ENCODE peak calls at places on chromosomes 12 and 14, in five cellular contexts. G is left colon; Y is activated naive CD4-positive, alpha-beta T cell treated with anti-CD3 and anti-CD28 coated beads for 36 hours; T is NT2/D1; E is T-cell. X is an unnamed sample.

GRCh38 chr14:92121207-92121669 is 268 bp downstream of the NDUFB1 start:
- DNase-seq in T (no peak), G (peak; percentile 60), Y (no peak), E (peak; percentile 20), X (peak; percentile 57)

GRCh38 chr12:122793685-122794106 is 19.3 kb downstream of the CCDC62 start:
- DNase-seq in Y (peak; percentile 11), G (no peak), E (no peak), T (no peak), X (peak; percentile 87)

GRCh38 chr12:50072198-50072907 is 12.8 kb upstream of the SMARCD1 start:
- DNase-seq in E (no peak), G (no peak), T (no peak), Y (no peak), X (peak; percentile 25)

GRCh38 chr14:32432813-32433538 is 103.9 kb downstream of the AKAP6 start:
- DNase-seq in T (no peak), Y (no peak), E (no peak), G (no peak), X (no peak)

GRCh38 chr12:57044856-57045255 is 5.1 kb downstream of the MYO1A start:
- DNase-seq in G (no peak), Y (no peak), T (no peak), E (no peak), X (no peak)

GRCh38 chr14:70515796-70516195 is 19.0 kb downstream of the ADAM20 start:
- DNase-seq in G (no peak), T (no peak), E (no peak), Y (no peak), X (no peak)

GRCh38 chr12:92224685-92225331 is 79.2 kb upstream of the BTG1 start:
- DNase-seq in Y (no peak), T (peak; percentile 9), E (no peak), G (no peak), X (no peak)

GRCh38 chr12:79444089-79444488 is 246.7 kb downstream of the PAWR start:
- DNase-seq in T (no peak), E (no peak), G (no peak), Y (no peak), X (no peak)

GRCh38 chr14:83994020-83994419 is 1535.9 kb upstream of the FLRT2 start:
- DNase-seq in T (no peak), Y (no peak), E (no peak), G (no peak), X (no peak)

GRCh38 chr12:67649165-67650126 is 901 bp downstream of the DYRK2 start:
- DNase-seq in Y (peak; percentile 53), E (peak; percentile 32), G (peak; percentile 66), T (no peak), X (peak; percentile 45)

GRCh38 chr12:15818418-15818817 is 29.2 kb upstream of the EPS8 start:
- DNase-seq in T (no peak), Y (no peak), G (no peak), E (no peak), X (no peak)

GRCh38 chr12:52182456-52182855 is 9.4 kb downstream of the KRT80 start:
- DNase-seq in E (no peak), Y (no peak), G (no peak), T (no peak), X (no peak)

GRCh38 chr14:55107766-55108554 is 21.1 kb upstream of the LGALS3 start:
- DNase-seq in E (peak; percentile 6), T (no peak), G (peak; percentile 84), Y (peak; percentile 25), X (peak; percentile 82)

GRCh38 chr12:120131116-120131515 is 14.6 kb upstream of the RAB35 start:
- DNase-seq in T (no peak), G (no peak), Y (no peak), E (no peak), X (no peak)

GRCh38 chr12:57491393-57492280 is 3.8 kb downstream of the MARS1 start:
- DNase-seq in G (no peak), Y (no peak), E (no peak), T (no peak), X (peak; percentile 25)

GRCh38 chr12:56806303-56806702 is 43.2 kb downstream of the HSD17B6 start:
- DNase-seq in E (no peak), Y (no peak), G (no peak), T (no peak), X (no peak)

GRCh38 chr14:71165121-71165574 is 257.9 kb downstream of the PCNX1 start:
- DNase-seq in E (no peak), Y (no peak), T (no peak), G (peak; percentile 76), X (no peak)

GRCh38 chr14:71365305-71365865 is 458.1 kb downstream of the PCNX1 start:
- DNase-seq in Y (no peak), T (no peak), E (no peak), G (no peak), X (no peak)

GRCh38 chr12:38555620-38556596 is 239.3 kb downstream of the ALG10B start:
- DNase-seq in G (no peak), T (no peak), E (no peak), Y (no peak), X (peak; percentile 76)

GRCh38 chr14:103091041-103091882 is 3.3 kb upstream of the EXOC3L4 start:
- DNase-seq in Y (peak; percentile 76), G (peak; percentile 81), E (peak; percentile 78), T (no peak), X (peak; percentile 65)

GRCh38 chr12:30836656-30837445 is 82.1 kb upstream of the CAPRIN2 start:
- DNase-seq in E (no peak), Y (no peak), T (no peak), G (no peak), X (no peak)

GRCh38 chr14:92323031-92323915 is at the start of gene SLC24A4:
- DNase-seq in E (no peak), G (no peak), Y (no peak), T (no peak), X (no peak)

X was measured in OCI-M1.